ENCODE peak calls at places on chromosomes 6 and 20, in four cellular contexts. D, M, X and F are unnamed samples.

GRCh38 chr6:1904494-1904854 is 294.8 kb downstream of the FOXC1 start:
- ATAC-seq in D (peak; percentile 45), M (no peak), X (peak; percentile 44), F (no peak)

GRCh38 chr6:170224694-170225660 is 65.9 kb downstream of the DLL1 start:
- ATAC-seq in D (no peak), M (no peak), X (peak; percentile 91), F (no peak)

GRCh38 chr20:55174172-55174571 is 698.8 kb downstream of the DOK5 start:
- ATAC-seq in D (no peak), M (no peak), X (no peak), F (no peak)

GRCh38 chr20:51609251-51609650 is 66.7 kb upstream of the NFATC2 start:
- ATAC-seq in D (no peak), M (peak; percentile 28), X (no peak), F (no peak)

GRCh38 chr6:30749554-30750378 is 5.4 kb upstream of the IER3 start:
- ATAC-seq in D (no peak), M (no peak), X (peak; percentile 68), F (no peak)

GRCh38 chr6:158002249-158002950 is 20.7 kb downstream of the SYNJ2 start:
- ATAC-seq in D (peak; percentile 30), M (peak; percentile 42), X (peak; percentile 93), F (no peak)

GRCh38 chr6:165889636-165890403 is 226.8 kb upstream of the PDE10A start:
- ATAC-seq in D (no peak), M (peak; percentile 36), X (no peak), F (peak; percentile 49)

GRCh38 chr6:168117942-168118341 is 38.9 kb upstream of the FRMD1 start:
- ATAC-seq in D (no peak), M (no peak), X (no peak), F (no peak)

GRCh38 chr20:56359212-56360132 is 698 bp downstream of the FAM210B start:
- ATAC-seq in D (peak; percentile 77), M (peak; percentile 34), X (peak; percentile 59), F (peak; percentile 56)

GRCh38 chr6:73739097-73739496 is 43.1 kb downstream of the CD109 start:
- ATAC-seq in D (peak; percentile 87), M (peak; percentile 68), X (peak; percentile 51), F (peak; percentile 60)

GRCh38 chr6:90144396-90144795 is 152.2 kb downstream of the BACH2 start:
- ATAC-seq in D (no peak), M (peak; percentile 75), X (no peak), F (no peak)

GRCh38 chr6:134714679-134715078 is 235.2 kb downstream of the ALDH8A1 start:
- ATAC-seq in D (no peak), M (no peak), X (peak; percentile 70), F (no peak)

GRCh38 chr20:63547484-63548480 is at the start of gene SRMS:
- ATAC-seq in D (no peak), M (no peak), X (no peak), F (no peak)

GRCh38 chr6:7230956-7231713 is 81.9 kb downstream of the SSR1 start:
- ATAC-seq in D (no peak), M (no peak), X (no peak), F (no peak)

GRCh38 chr6:41836022-41836659 is 48.6 kb downstream of the TOMM6 start:
- ATAC-seq in D (no peak), M (no peak), X (no peak), F (no peak)

GRCh38 chr6:73774311-73774766 is 78.3 kb downstream of the CD109 start:
- ATAC-seq in D (peak; percentile 81), M (no peak), X (no peak), F (peak; percentile 70)

GRCh38 chr6:34370371-34370770 is 22.1 kb downstream of the NUDT3 start:
- ATAC-seq in D (no peak), M (no peak), X (no peak), F (no peak)

GRCh38 chr6:140921366-140922226 is 1211.1 kb upstream of the GJE1 start:
- ATAC-seq in D (peak; percentile 96), M (peak; percentile 93), X (peak; percentile 96), F (peak; percentile 48)

GRCh38 chr6:1311400-1312192 is at the start of gene FOXQ1:
- ATAC-seq in D (no peak), M (peak; percentile 12), X (peak; percentile 86), F (peak; percentile 73)

GRCh38 chr20:5557123-5557522 is 193.1 kb upstream of the SHLD1 start:
- ATAC-seq in D (peak; percentile 92), M (peak; percentile 90), X (peak; percentile 62), F (no peak)

GRCh38 chr6:168885196-168885595 is 368.4 kb downstream of the THBS2 start:
- ATAC-seq in D (no peak), M (no peak), X (no peak), F (no peak)

GRCh38 chr20:47876348-47877056 is 91.2 kb upstream of the SULF2 start:
- ATAC-seq in D (no peak), M (no peak), X (no peak), F (no peak)

GRCh38 chr20:11128131-11128831 is 454.5 kb upstream of the JAG1 start:
- ATAC-seq in D (no peak), M (no peak), X (no peak), F (peak; percentile 77)

GRCh38 chr20:21125072-21125848 is 622 bp upstream of the KIZ start:
- ATAC-seq in D (peak; percentile 76), M (peak; percentile 20), X (peak; percentile 35), F (peak; percentile 56)

GRCh38 chr6:9316831-9317230 is 881.5 kb upstream of the SLC35B3 start:
- ATAC-seq in D (no peak), M (no peak), X (no peak), F (no peak)